ENCODE peak calls at places on chromosomes 5 and 9, in four cellular contexts. One of them, this sample, is unnamed.

GRCh38 chr9:38432922-38433510 is 8.8 kb upstream of the IGFBPL1 start:
- DNase-seq in breast epithelium: no peak
- DNase-seq in Caco-2: peak; percentile 35
- DNase-seq in OCI-LY7: peak; percentile 45
- DNase-seq in this sample: no peak

GRCh38 chr9:113220467-113221002 is 542 bp downstream of the FKBP15 start:
- DNase-seq in breast epithelium: no peak
- DNase-seq in Caco-2: no peak
- DNase-seq in OCI-LY7: peak; percentile 25
- DNase-seq in this sample: no peak

GRCh38 chr9:84990850-84991505 is 321.4 kb downstream of the NTRK2 start:
- DNase-seq in breast epithelium: no peak
- DNase-seq in Caco-2: no peak
- DNase-seq in OCI-LY7: no peak
- DNase-seq in this sample: no peak

GRCh38 chr5:176646049-176646706 is 1.1 kb upstream of the TSPAN17 start:
- DNase-seq in breast epithelium: no peak
- DNase-seq in Caco-2: no peak
- DNase-seq in OCI-LY7: no peak
- DNase-seq in this sample: no peak

GRCh38 chr5:84382363-84383295 is 2.1 kb downstream of the EDIL3 start:
- DNase-seq in breast epithelium: peak; percentile 33
- DNase-seq in Caco-2: peak; percentile 45
- DNase-seq in OCI-LY7: no peak
- DNase-seq in this sample: no peak

GRCh38 chr5:58759745-58760144 is 176.9 kb downstream of the RAB3C start:
- DNase-seq in breast epithelium: no peak
- DNase-seq in Caco-2: no peak
- DNase-seq in OCI-LY7: no peak
- DNase-seq in this sample: no peak

GRCh38 chr9:6937209-6937608 is 179.4 kb downstream of the KDM4C start:
- DNase-seq in breast epithelium: no peak
- DNase-seq in Caco-2: no peak
- DNase-seq in OCI-LY7: no peak
- DNase-seq in this sample: no peak

GRCh38 chr9:35501941-35502340 is 12.0 kb downstream of the RUSC2 start:
- DNase-seq in breast epithelium: no peak
- DNase-seq in Caco-2: no peak
- DNase-seq in OCI-LY7: no peak
- DNase-seq in this sample: no peak

GRCh38 chr5:120734033-120734432 is 269.9 kb downstream of the PRR16 start:
- DNase-seq in breast epithelium: no peak
- DNase-seq in Caco-2: no peak
- DNase-seq in OCI-LY7: no peak
- DNase-seq in this sample: peak; percentile 25

GRCh38 chr9:21567926-21568325 is 85.8 kb upstream of the IFNE start:
- DNase-seq in breast epithelium: no peak
- DNase-seq in Caco-2: no peak
- DNase-seq in OCI-LY7: no peak
- DNase-seq in this sample: no peak

GRCh38 chr9:113599647-113600476 is 136.3 kb downstream of the RGS3 start:
- DNase-seq in breast epithelium: no peak
- DNase-seq in Caco-2: no peak
- DNase-seq in OCI-LY7: no peak
- DNase-seq in this sample: no peak

GRCh38 chr9:85156652-85157051 is 487.1 kb downstream of the NTRK2 start:
- DNase-seq in breast epithelium: no peak
- DNase-seq in Caco-2: no peak
- DNase-seq in OCI-LY7: no peak
- DNase-seq in this sample: no peak

GRCh38 chr5:94908889-94909480 is 290.5 kb downstream of the SLF1 start:
- DNase-seq in breast epithelium: no peak
- DNase-seq in Caco-2: peak; percentile 50
- DNase-seq in OCI-LY7: peak; percentile 37
- DNase-seq in this sample: peak; percentile 20

GRCh38 chr9:92764381-92764987 is at the start of gene BICD2:
- DNase-seq in breast epithelium: no peak
- DNase-seq in Caco-2: no peak
- DNase-seq in OCI-LY7: peak; percentile 98
- DNase-seq in this sample: no peak

GRCh38 chr5:178328826-178329225 is 96.2 kb upstream of the PHYKPL start:
- DNase-seq in breast epithelium: no peak
- DNase-seq in Caco-2: no peak
- DNase-seq in OCI-LY7: no peak
- DNase-seq in this sample: no peak

GRCh38 chr5:33379757-33380156 is 61.0 kb upstream of the TARS1 start:
- DNase-seq in breast epithelium: no peak
- DNase-seq in Caco-2: peak; percentile 8
- DNase-seq in OCI-LY7: peak; percentile 67
- DNase-seq in this sample: peak; percentile 64

GRCh38 chr5:43498571-43498970 is 14.9 kb upstream of the TMEM267 start:
- DNase-seq in breast epithelium: no peak
- DNase-seq in Caco-2: no peak
- DNase-seq in OCI-LY7: no peak
- DNase-seq in this sample: no peak

GRCh38 chr9:26308328-26308727 is 584.3 kb downstream of the CAAP1 start:
- DNase-seq in breast epithelium: no peak
- DNase-seq in Caco-2: no peak
- DNase-seq in OCI-LY7: no peak
- DNase-seq in this sample: no peak

GRCh38 chr9:8660383-8660782 is 860.8 kb upstream of the DMAC1 start:
- DNase-seq in breast epithelium: peak; percentile 18
- DNase-seq in Caco-2: no peak
- DNase-seq in OCI-LY7: no peak
- DNase-seq in this sample: no peak

GRCh38 chr5:56475689-56476486 is 242.8 kb upstream of the ANKRD55 start:
- DNase-seq in breast epithelium: no peak
- DNase-seq in Caco-2: no peak
- DNase-seq in OCI-LY7: no peak
- DNase-seq in this sample: no peak

GRCh38 chr5:97009212-97009898 is 73.5 kb downstream of the LNPEP start:
- DNase-seq in breast epithelium: no peak
- DNase-seq in Caco-2: no peak
- DNase-seq in OCI-LY7: peak; percentile 86
- DNase-seq in this sample: no peak

GRCh38 chr9:121558423-121558950 is 58.8 kb upstream of the GGTA1 start:
- DNase-seq in breast epithelium: no peak
- DNase-seq in Caco-2: no peak
- DNase-seq in OCI-LY7: no peak
- DNase-seq in this sample: no peak

GRCh38 chr5:16480821-16481538 is 15.4 kb upstream of the ZNF622 start:
- DNase-seq in breast epithelium: no peak
- DNase-seq in Caco-2: no peak
- DNase-seq in OCI-LY7: no peak
- DNase-seq in this sample: no peak

GRCh38 chr9:112755059-112755458 is 4.5 kb downstream of the SNX30 start:
- DNase-seq in breast epithelium: no peak
- DNase-seq in Caco-2: no peak
- DNase-seq in OCI-LY7: no peak
- DNase-seq in this sample: no peak

GRCh38 chr9:127204771-127205470 is 59.7 kb upstream of the GARNL3 start:
- DNase-seq in breast epithelium: no peak
- DNase-seq in Caco-2: no peak
- DNase-seq in OCI-LY7: peak; percentile 35
- DNase-seq in this sample: no peak

GRCh38 chr9:25964239-25964638 is 286.0 kb upstream of the TUSC1 start:
- DNase-seq in breast epithelium: no peak
- DNase-seq in Caco-2: peak; percentile 37
- DNase-seq in OCI-LY7: peak; percentile 62
- DNase-seq in this sample: peak; percentile 87

GRCh38 chr9:112648624-112649023 is 69.3 kb downstream of the INIP start:
- DNase-seq in breast epithelium: no peak
- DNase-seq in Caco-2: no peak
- DNase-seq in OCI-LY7: no peak
- DNase-seq in this sample: no peak

GRCh38 chr9:108423493-108423892 is 432.3 kb downstream of the ACTL7B start:
- DNase-seq in breast epithelium: no peak
- DNase-seq in Caco-2: no peak
- DNase-seq in OCI-LY7: no peak
- DNase-seq in this sample: no peak

GRCh38 chr5:24135536-24135935 is 509.2 kb downstream of the CDH10 start:
- DNase-seq in breast epithelium: no peak
- DNase-seq in Caco-2: no peak
- DNase-seq in OCI-LY7: no peak
- DNase-seq in this sample: no peak

GRCh38 chr5:68505917-68506860 is 290.6 kb downstream of the PIK3R1 start:
- DNase-seq in breast epithelium: no peak
- DNase-seq in Caco-2: peak; percentile 73
- DNase-seq in OCI-LY7: no peak
- DNase-seq in this sample: no peak

GRCh38 chr5:111530298-111530740 is 18.0 kb upstream of the STARD4 start:
- DNase-seq in breast epithelium: peak; percentile 21
- DNase-seq in Caco-2: peak; percentile 89
- DNase-seq in OCI-LY7: peak; percentile 75
- DNase-seq in this sample: no peak

GRCh38 chr5:177472460-177473441 is 683 bp downstream of the DBN1 start:
- DNase-seq in breast epithelium: no peak
- DNase-seq in Caco-2: peak; percentile 71
- DNase-seq in OCI-LY7: peak; percentile 45
- DNase-seq in this sample: no peak

GRCh38 chr9:72137697-72138365 is 11.4 kb upstream of the GDA start:
- DNase-seq in breast epithelium: no peak
- DNase-seq in Caco-2: no peak
- DNase-seq in OCI-LY7: no peak
- DNase-seq in this sample: no peak

GRCh38 chr5:131635755-131636479 is 888 bp upstream of the RAPGEF6 start:
- DNase-seq in breast epithelium: no peak
- DNase-seq in Caco-2: no peak
- DNase-seq in OCI-LY7: peak; percentile 27
- DNase-seq in this sample: no peak

GRCh38 chr9:132881826-132882225 is 3.1 kb downstream of the SPACA9 start:
- DNase-seq in breast epithelium: no peak
- DNase-seq in Caco-2: no peak
- DNase-seq in OCI-LY7: no peak
- DNase-seq in this sample: no peak

GRCh38 chr5:67192719-67193464 is 3.7 kb downstream of the CD180 start:
- DNase-seq in breast epithelium: no peak
- DNase-seq in Caco-2: no peak
- DNase-seq in OCI-LY7: peak; percentile 49
- DNase-seq in this sample: no peak
- H3K4me3 ChIP-seq in breast epithelium: no peak overlapping the region
- H3K4me3 ChIP-seq in Caco-2: no peak overlapping the region
- H3K4me3 ChIP-seq in OCI-LY7: peak overlapping the region; percentile 69
- H3K4me3 ChIP-seq in this sample: no peak overlapping the region

GRCh38 chr5:172182291-172182690 is 5.7 kb downstream of the STK10 start:
- DNase-seq in breast epithelium: no peak
- DNase-seq in Caco-2: no peak
- DNase-seq in OCI-LY7: no peak
- DNase-seq in this sample: no peak
- H3K4me1 ChIP-seq in breast epithelium: no peaks in the 10 kb centered on the region
- H3K4me1 ChIP-seq in Caco-2: peaks cover 8% of the 10 kb centered on the region
- H3K4me1 ChIP-seq in OCI-LY7: peaks cover 49% of the 10 kb centered on the region
- H3K4me1 ChIP-seq in this sample: peaks cover 3% of the 10 kb centered on the region

DNA sequence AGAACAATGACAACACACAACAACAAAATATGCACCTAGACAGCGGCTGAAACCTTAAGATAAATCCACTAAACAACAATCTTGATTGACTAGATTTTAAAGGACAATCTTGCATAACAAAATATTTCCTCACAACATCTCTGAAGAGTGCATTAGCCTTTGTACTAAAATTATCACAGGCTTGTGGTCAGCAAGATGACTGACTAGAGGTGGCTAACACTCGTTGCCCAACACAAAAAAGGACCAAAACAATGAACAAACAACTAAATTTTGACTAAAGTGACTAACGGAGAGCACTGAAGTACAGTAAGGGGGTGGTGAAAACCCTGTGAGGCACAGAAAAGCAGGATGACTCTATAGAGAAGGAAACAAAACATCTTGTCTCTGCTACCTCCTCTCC is 183.9 kb downstream of the BRINP1 start:
- DNase-seq in breast epithelium: no peak
- DNase-seq in Caco-2: no peak
- DNase-seq in OCI-LY7: no peak
- DNase-seq in this sample: no peak
- H3K4me3 ChIP-seq in breast epithelium: no peak overlapping the region
- H3K4me3 ChIP-seq in Caco-2: no peak overlapping the region
- H3K4me3 ChIP-seq in OCI-LY7: no peak overlapping the region
- H3K4me3 ChIP-seq in this sample: no peak overlapping the region

DNA sequence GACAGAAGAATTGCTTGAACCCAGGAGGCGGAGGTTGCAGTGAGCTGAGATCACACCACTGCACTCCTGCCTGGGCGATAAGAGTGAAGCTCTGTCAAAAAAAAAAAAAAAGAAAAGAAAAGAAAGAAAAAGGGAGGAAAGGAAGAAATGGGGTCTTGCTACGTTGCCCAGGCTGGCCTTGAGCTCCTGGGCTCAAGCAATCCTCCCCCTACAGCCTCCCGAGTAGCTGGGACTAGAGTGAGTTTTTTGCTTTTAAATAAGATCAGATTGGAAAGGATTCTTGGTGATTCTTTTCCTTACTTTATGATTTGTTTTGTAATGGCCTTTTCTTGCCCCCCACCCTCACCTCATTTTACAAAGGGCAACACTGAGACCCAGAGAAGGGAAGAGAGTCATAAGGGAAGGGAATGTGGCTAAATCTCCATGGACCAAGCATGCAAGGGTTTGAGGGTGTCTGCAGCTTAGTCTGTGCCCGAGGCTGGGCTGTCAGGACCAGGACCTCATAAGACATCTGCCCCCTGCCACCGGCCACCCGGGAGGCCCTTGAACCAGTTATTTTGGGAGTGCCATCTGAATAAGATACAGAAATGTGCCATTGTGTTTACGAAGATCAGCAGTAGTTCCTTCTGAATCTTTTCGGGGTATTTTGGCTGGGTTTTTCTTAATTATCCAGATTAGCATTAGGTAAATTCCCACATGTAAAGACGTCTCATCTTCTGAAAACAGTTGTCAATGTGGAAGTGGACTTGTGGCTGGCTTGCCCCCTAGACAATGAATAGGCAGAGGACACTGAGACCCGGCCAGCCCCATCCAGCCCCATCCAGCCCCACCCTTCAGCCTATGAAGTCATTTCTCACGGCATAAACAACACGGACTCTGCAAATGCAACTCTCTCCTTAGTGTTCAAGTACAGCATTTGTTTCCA is 44.5 kb upstream of the GRHPR start:
- DNase-seq in breast epithelium: no peak
- DNase-seq in Caco-2: no peak
- DNase-seq in OCI-LY7: no peak
- DNase-seq in this sample: no peak
- H3K4me1 ChIP-seq in breast epithelium: no peaks in the 10 kb centered on the region
- H3K4me1 ChIP-seq in Caco-2: no peaks in the 10 kb centered on the region
- H3K4me1 ChIP-seq in OCI-LY7: peaks cover 95% of the 10 kb centered on the region
- H3K4me1 ChIP-seq in this sample: no peaks in the 10 kb centered on the region

GRCh38 chr9:76271755-76272154 is 122.5 kb downstream of the RFK start:
- DNase-seq in breast epithelium: no peak
- DNase-seq in Caco-2: no peak
- DNase-seq in OCI-LY7: no peak
- DNase-seq in this sample: no peak
- H3K4me3 ChIP-seq in breast epithelium: no peak overlapping the region
- H3K4me3 ChIP-seq in Caco-2: no peak overlapping the region
- H3K4me3 ChIP-seq in OCI-LY7: no peak overlapping the region
- H3K4me3 ChIP-seq in this sample: no peak overlapping the region

DNA sequence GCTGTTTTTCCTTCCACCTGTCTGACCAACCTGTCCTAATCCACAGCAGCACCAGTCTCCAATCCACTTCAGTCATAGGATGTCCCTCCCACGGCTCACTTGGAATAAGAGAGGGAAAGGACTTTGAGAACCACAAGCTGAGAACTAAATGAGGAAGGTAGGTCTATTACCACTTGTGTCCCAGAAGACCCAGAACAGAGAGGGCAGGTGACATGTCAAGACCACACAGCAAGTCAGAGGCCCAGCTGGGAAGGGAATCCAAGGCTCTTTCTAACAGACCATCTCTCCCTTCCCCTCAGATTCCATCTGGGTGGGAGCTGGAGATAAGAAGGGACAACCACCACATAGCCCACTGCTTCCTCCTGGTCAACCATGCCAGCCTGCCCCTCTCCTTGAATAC is 14.6 kb downstream of the ANXA6 start:
- DNase-seq in breast epithelium: no peak
- DNase-seq in Caco-2: no peak
- DNase-seq in OCI-LY7: no peak
- DNase-seq in this sample: no peak
- H3K4me1 ChIP-seq in breast epithelium: peaks cover 9% of the 10 kb centered on the region
- H3K4me1 ChIP-seq in Caco-2: no peaks in the 10 kb centered on the region
- H3K4me1 ChIP-seq in OCI-LY7: peaks cover 82% of the 10 kb centered on the region
- H3K4me1 ChIP-seq in this sample: no peaks in the 10 kb centered on the region

This sample was measured in iPS DF 6.9.